ENCODE peak calls at places on chromosomes 4 and X, in four cellular contexts. Z is B cell, S is RWPE1, K is NCI-H69. B is an unnamed sample.

GRCh38 chrX:48196745-48197213 is at the start of gene SSX5:
- DNase-seq in Z (no peak), S (no peak), K (no peak), B (no peak)

GRCh38 chr4:7957113-7957656 is 17.5 kb upstream of the AFAP1 start:
- DNase-seq in Z (no peak), S (no peak), K (no peak), B (no peak)

GRCh38 chr4:112523764-112524505 is 8.0 kb upstream of the NEUROG2 start:
- DNase-seq in Z (peak; percentile 74), S (peak; percentile 49), K (peak; percentile 6), B (peak; percentile 49)

GRCh38 chr4:75385139-75385538 is 129.1 kb downstream of the RCHY1 start:
- DNase-seq in Z (no peak), S (no peak), K (no peak), B (no peak)

GRCh38 chr4:27684501-27685077 is 823.9 kb downstream of the STIM2 start:
- DNase-seq in Z (no peak), S (peak; percentile 19), K (peak; percentile 78), B (no peak)

GRCh38 chrX:68932611-68933010 is 103.8 kb downstream of the EFNB1 start:
- DNase-seq in Z (no peak), S (no peak), K (no peak), B (no peak)

GRCh38 chr4:2484993-2485392 is 16.1 kb downstream of the RNF4 start:
- DNase-seq in Z (peak; percentile 90), S (no peak), K (no peak), B (peak; percentile 74)

GRCh38 chrX:8364369-8365141 is 100.1 kb upstream of the VCX3B start:
- DNase-seq in Z (no peak), S (peak; percentile 1), K (peak; percentile 76), B (no peak)

GRCh38 chrX:153460826-153461225 is 9.6 kb downstream of the HAUS7 start:
- DNase-seq in Z (peak; percentile 51), S (peak; percentile 27), K (peak; percentile 45), B (peak; percentile 27)

GRCh38 chr4:99806545-99806944 is 10.1 kb upstream of the DAPP1 start:
- DNase-seq in Z (no peak), S (no peak), K (no peak), B (no peak)

GRCh38 chrX:56728321-56728720 is 722 bp upstream of the NBDY start:
- DNase-seq in Z (no peak), S (no peak), K (peak; percentile 11), B (no peak)

GRCh38 chr4:75321484-75321883 is 192.7 kb downstream of the RCHY1 start:
- DNase-seq in Z (no peak), S (no peak), K (no peak), B (no peak)

GRCh38 chr4:88630756-88631155 is 38.5 kb downstream of the HERC3 start:
- DNase-seq in Z (no peak), S (peak; percentile 65), K (no peak), B (no peak)

GRCh38 chr4:143186202-143186601 is 1.5 kb downstream of the USP38 start:
- DNase-seq in Z (no peak), S (no peak), K (peak; percentile 3), B (no peak)

GRCh38 chrX:130280901-130281300 is 12.2 kb upstream of the ZNF280C start:
- DNase-seq in Z (no peak), S (no peak), K (no peak), B (no peak)

GRCh38 chr4:140448830-140449229 is 21.4 kb upstream of the CLGN start:
- DNase-seq in Z (no peak), S (no peak), K (peak; percentile 65), B (no peak)

GRCh38 chr4:131459430-131460101 is 1689.5 kb upstream of the PCDH10 start:
- DNase-seq in Z (no peak), S (no peak), K (peak; percentile 9), B (no peak)

GRCh38 chr4:1748465-1748995 is 27.2 kb downstream of the TACC3 start:
- DNase-seq in Z (peak; percentile 67), S (peak; percentile 66), K (peak; percentile 81), B (peak; percentile 68)

GRCh38 chrX:23782863-23783568 is at the start of gene SAT1:
- DNase-seq in Z (peak; percentile 94), S (peak; percentile 82), K (peak; percentile 97), B (peak; percentile 89)

GRCh38 chr4:7656244-7656800 is 221.6 kb upstream of the PSAPL1 start:
- DNase-seq in Z (no peak), S (no peak), K (no peak), B (no peak)

GRCh38 chr4:158865520-158866177 is 96.8 kb downstream of the FNIP2 start:
- DNase-seq in Z (no peak), S (no peak), K (no peak), B (no peak)

B was measured in GDM1.